ENCODE peak calls at places on chromosome 6, in eight cellular contexts. A is CD8-positive, alpha-beta T cell; U is CD4-positive, CD25-positive, alpha-beta regulatory T cell; I is ovary; H is upper lobe of right lung; B is pancreas; C is neural progenitor cell; K is mesendoderm. O is an unnamed sample. For H3K4me1 and H3K27me3, the result is how much of the 10 kb centered on the place peaks cover.

GRCh38 chr6:12802440-12802839 is 85.9 kb downstream of the PHACTR1 start:
- DNase-seq in K (no peak), H (no peak), A (no peak), C (no peak), B (no peak), I (no peak), U (no peak), O (no peak)

GRCh38 chr6:16700202-16700997 is 60.9 kb downstream of the ATXN1 start:
- DNase-seq in C (no peak), U (peak), K (peak), H (no peak), B (no peak), I (no peak), A (peak), O (no peak)

GRCh38 chr6:168532070-168532469 is 91.1 kb downstream of the SMOC2 start:
- DNase-seq in I (no peak), C (no peak), H (no peak), U (no peak), B (no peak), A (no peak), K (no peak), O (no peak)

GRCh38 chr6:169972736-169973135 is 221.3 kb downstream of the ERMARD start:
- DNase-seq in H (peak), C (no peak), A (no peak), K (no peak), B (no peak), I (no peak), U (no peak), O (peak)

GRCh38 chr6:167402195-167402686 is 77.4 kb downstream of the TTLL2 start:
- DNase-seq in K (no peak), I (no peak), A (no peak), H (peak), B (no peak), U (no peak), C (no peak), O (peak)

GRCh38 chr6:31922942-31923341 is 4.6 kb upstream of the C2 start:
- DNase-seq in A (peak), I (no peak), K (peak), B (no peak), H (no peak), U (peak), C (peak), O (no peak)

GRCh38 chr6:89375427-89375868 is 22.9 kb upstream of the UBE2J1 start:
- DNase-seq in K (peak), H (peak), B (peak), U (peak), I (no peak), C (peak), A (peak), O (peak)

GRCh38 chr6:146950351-146950835 is 253.8 kb upstream of the STXBP5 start:
- DNase-seq in B (no peak), H (no peak), A (no peak), U (peak), I (no peak), C (no peak), K (no peak), O (no peak)

GRCh38 chr6:52307900-52308372 is 23.4 kb upstream of the MCM3 start:
- DNase-seq in A (no peak), U (peak), K (no peak), H (no peak), I (no peak), C (no peak), B (no peak), O (no peak)

DNA sequence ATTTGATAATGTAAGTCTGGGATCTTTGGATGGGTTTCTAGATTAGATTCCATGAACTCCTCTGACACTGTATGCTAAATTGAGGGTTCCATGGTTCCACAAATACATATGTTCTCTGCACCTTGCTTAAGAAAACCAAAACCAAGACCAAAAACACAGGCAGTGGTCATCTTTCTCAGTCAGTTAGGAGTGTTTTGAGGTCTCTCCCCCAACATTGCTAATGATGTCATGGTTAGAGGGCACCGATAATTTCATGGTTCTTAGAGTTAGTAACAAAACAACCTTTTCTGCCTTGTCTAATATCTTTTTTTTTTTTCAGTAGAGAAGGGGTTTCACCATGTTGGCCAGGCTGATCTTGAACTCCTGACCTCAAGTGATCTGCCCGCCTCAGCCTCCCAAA is 44.5 kb downstream of the ARID1B start:
- DNase-seq in K (no peak), A (no peak), C (no peak), I (no peak), U (no peak), B (no peak), H (no peak), O (no peak)
- H3K4me1 ChIP-seq in K (under half), A (half or more), C (under half), I (under half), U (under half), B (under half), H (half or more), O (under half)

DNA sequence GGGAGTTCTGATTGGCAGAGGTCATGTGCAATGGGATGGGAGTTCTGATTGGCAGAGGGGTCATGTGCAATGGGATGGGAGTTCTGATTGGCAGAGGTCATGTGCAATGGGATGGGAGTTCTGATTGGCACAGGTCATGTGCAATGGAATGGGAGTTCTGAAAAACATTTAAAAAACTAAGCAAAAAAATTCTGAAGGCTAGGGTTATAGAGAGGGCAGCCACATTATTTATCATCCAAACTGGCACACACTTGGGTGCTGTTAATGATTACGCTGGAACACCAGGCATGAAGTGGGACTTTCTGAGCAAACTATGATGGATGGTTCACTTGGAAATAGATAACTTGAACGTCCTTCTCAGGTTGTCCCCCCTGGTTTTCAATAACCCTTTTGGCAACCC is 187.9 kb upstream of the FOXQ1 start:
- DNase-seq in A (no peak), C (no peak), I (no peak), B (no peak), H (no peak), U (no peak), K (no peak), O (no peak)
- H3K27me3 ChIP-seq in A (under half), C (under half), I (under half), B (under half), H (under half), U (under half), K (under half), O (under half)

GRCh38 chr6:53315086-53315724 is 33.5 kb downstream of the ELOVL5 start:
- DNase-seq in B (no peak), U (no peak), H (no peak), I (no peak), A (no peak), K (no peak), C (no peak), O (no peak)
- H3K4me1 ChIP-seq in B (under half), U (half or more), H (under half), I (under half), A (under half), K (under half), C (under half), O (under half)

DNA sequence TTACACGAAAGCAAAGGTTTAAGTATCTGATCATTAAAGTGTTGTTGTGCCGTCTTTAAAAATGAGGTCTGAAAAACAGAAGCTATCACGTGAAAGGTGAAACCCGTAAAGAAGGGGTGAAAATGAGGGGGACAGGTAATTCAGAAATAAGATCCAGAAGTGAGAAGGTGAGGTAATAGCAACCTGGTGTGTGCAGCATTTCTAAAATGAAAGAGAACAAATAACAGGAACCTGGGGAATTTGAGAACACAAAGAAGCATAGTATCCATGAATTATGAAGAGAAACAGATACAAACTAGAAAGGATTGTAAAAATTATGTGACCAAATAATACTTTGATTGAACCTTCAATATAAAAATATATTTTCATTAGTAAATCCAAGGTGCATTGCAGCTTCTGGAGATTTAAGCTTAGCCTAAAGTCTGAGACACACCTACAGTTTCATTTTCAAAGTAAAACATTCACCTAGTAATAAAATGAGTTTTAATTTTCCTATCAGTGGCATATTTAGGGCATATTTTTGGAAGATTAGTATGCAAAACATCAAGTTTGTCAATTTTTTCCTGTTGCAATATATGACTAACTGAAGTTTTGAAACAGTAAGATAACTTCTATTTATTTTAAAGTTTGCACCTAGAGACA is 1.4 kb downstream of the HEY2 start:
- DNase-seq in B (no peak), C (no peak), A (no peak), H (no peak), K (no peak), I (no peak), U (no peak), O (no peak)
- H3K27me3 ChIP-seq in B (under half), C (half or more), A (under half), H (half or more), K (under half), I (under half), U (half or more), O (half or more)

GRCh38 chr6:35489995-35490791 is 6.7 kb downstream of the TEAD3 start:
- DNase-seq in U (no peak), I (peak), B (peak), C (peak), A (no peak), H (peak), K (peak), O (peak)

GRCh38 chr6:35486005-35486925 is 10.6 kb downstream of the TEAD3 start:
- DNase-seq in A (no peak), K (peak), I (peak), U (no peak), B (peak), H (peak), C (peak), O (peak)

GRCh38 chr6:35487653-35488516 is 9.0 kb downstream of the TEAD3 start:
- DNase-seq in A (no peak), U (no peak), I (peak), K (no peak), H (peak), B (no peak), C (peak), O (no peak)

GRCh38 chr6:35489066-35489465 is 7.8 kb downstream of the TEAD3 start:
- DNase-seq in A (no peak), K (no peak), I (no peak), C (no peak), U (no peak), H (no peak), B (no peak), O (no peak)

DNA sequence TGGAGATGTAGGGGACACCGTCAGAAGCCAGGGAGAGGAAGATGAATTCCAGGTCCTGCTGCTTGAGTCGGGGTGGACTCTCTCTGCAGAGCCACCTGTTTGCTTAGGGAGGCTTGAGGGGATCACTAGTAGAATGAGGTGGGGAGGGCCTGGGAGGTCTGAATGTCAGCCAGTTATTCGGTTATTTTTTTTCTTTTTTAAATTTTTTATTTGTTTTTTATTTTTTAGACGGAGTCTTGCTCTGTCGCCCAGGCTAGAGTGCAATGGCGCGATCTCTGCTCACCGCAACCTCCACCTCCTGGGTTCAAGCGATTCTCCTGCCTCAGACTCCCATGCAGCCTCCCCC is 8.4 kb downstream of the TEAD3 start:
- DNase-seq in A (no peak), H (no peak), K (no peak), I (no peak), B (no peak), C (no peak), U (no peak), O (no peak)
- H3K4me1 ChIP-seq in A (under half), H (half or more), K (half or more), I (under half), B (under half), C (half or more), U (under half), O (half or more)

GRCh38 chr6:149934249-149935156 is 7.3 kb upstream of the ULBP2 start:
- DNase-seq in I (peak), H (no peak), U (peak), K (peak), C (peak), A (peak), B (peak), O (no peak)

GRCh38 chr6:149935246-149935645 is 6.6 kb upstream of the ULBP2 start:
- DNase-seq in I (no peak), U (no peak), K (no peak), H (no peak), A (no peak), B (no peak), C (no peak), O (no peak)

GRCh38 chr6:149931501-149931900 is 8.6 kb upstream of the RAET1G start:
- DNase-seq in B (no peak), H (no peak), C (no peak), I (no peak), K (no peak), A (no peak), U (no peak), O (no peak)

GRCh38 chr6:149933461-149933860 is 8.4 kb upstream of the ULBP2 start:
- DNase-seq in I (no peak), H (no peak), B (no peak), U (no peak), A (no peak), K (no peak), C (no peak), O (no peak)

DNA sequence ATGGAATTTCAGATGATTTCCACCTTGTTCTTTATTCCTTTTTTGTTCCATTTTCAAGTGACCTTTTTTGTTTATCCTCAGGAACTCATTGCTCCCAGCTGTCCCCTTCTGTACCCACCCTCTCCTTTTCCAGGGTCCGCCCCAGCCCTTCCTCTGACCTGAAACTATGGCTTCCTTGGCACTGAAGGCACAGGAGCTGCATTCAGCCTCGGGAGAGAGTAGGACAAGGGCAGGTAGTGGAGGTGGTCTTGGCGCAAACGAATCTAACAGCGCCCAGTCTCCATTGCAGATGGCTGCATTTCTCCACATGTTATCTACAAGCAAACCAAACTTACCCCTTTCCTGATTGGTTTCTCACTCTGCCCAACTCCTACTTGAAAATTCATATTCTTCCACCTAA is 8.8 kb upstream of the ULBP2 start:
- DNase-seq in B (no peak), K (no peak), C (no peak), I (no peak), A (no peak), U (no peak), H (no peak), O (no peak)
- H3K27me3 ChIP-seq in B (under half), K (under half), C (half or more), I (under half), A (half or more), U (half or more), H (half or more), O (half or more)

GRCh38 chr6:36692220-36692619 is 5.4 kb upstream of the RAB44 start:
- DNase-seq in U (peak), C (no peak), K (no peak), B (no peak), H (peak), A (no peak), I (no peak), O (no peak)

GRCh38 chr6:36691612-36692011 is 6.0 kb upstream of the RAB44 start:
- DNase-seq in I (no peak), H (no peak), B (no peak), A (no peak), U (peak), K (no peak), C (no peak), O (no peak)

GRCh38 chr6:36688534-36689075 is 9.0 kb upstream of the RAB44 start:
- DNase-seq in K (no peak), B (no peak), A (no peak), U (no peak), H (peak), C (no peak), I (no peak), O (no peak)

GRCh38 chr6:36692861-36693702 is 4.5 kb upstream of the RAB44 start:
- DNase-seq in U (no peak), I (peak), K (no peak), B (peak), C (no peak), H (peak), A (no peak), O (no peak)

GRCh38 chr6:36691011-36691410 is 6.6 kb upstream of the RAB44 start:
- DNase-seq in A (no peak), U (no peak), C (no peak), H (no peak), K (no peak), I (no peak), B (no peak), O (no peak)
- H3K4me1 ChIP-seq in A (under half), U (under half), C (under half), H (under half), K (under half), I (under half), B (under half), O (under half)

GRCh38 chr6:93243379-93243778 is 176.0 kb downstream of the EPHA7 start:
- DNase-seq in H (no peak), I (no peak), B (no peak), K (peak), C (no peak), U (no peak), A (no peak), O (no peak)
- H3K27me3 ChIP-seq in H (under half), I (under half), B (under half), K (under half), C (under half), U (under half), A (under half), O (under half)

O was measured in left lung.